ENCODE peak calls at places on chromosomes 7 and 10, in six cellular contexts. One of them, this sample, is unnamed.

GRCh38 chr10:132862485-132863420 is 76.8 kb upstream of the NKX6-2 start:
- DNase-seq in ovary: peak; percentile 5
- DNase-seq in breast epithelium: peak; percentile 48
- DNase-seq in tibial nerve: no peak
- DNase-seq in IMR-90: no peak
- DNase-seq in upper lobe of left lung: peak; percentile 10
- DNase-seq in this sample: peak; percentile 50

GRCh38 chr7:135831451-135832220 is 83.0 kb upstream of the FAM180A start:
- DNase-seq in ovary: no peak
- DNase-seq in breast epithelium: no peak
- DNase-seq in tibial nerve: no peak
- DNase-seq in IMR-90: no peak
- DNase-seq in upper lobe of left lung: no peak
- DNase-seq in this sample: no peak

GRCh38 chr7:13240349-13240748 is 552.9 kb downstream of the ARL4A start:
- DNase-seq in ovary: no peak
- DNase-seq in breast epithelium: no peak
- DNase-seq in tibial nerve: no peak
- DNase-seq in IMR-90: peak; percentile 51
- DNase-seq in upper lobe of left lung: no peak
- DNase-seq in this sample: no peak

GRCh38 chr7:133857376-133858119 is 269.6 kb upstream of the LRGUK start:
- DNase-seq in ovary: no peak
- DNase-seq in breast epithelium: no peak
- DNase-seq in tibial nerve: no peak
- DNase-seq in IMR-90: no peak
- DNase-seq in upper lobe of left lung: no peak
- DNase-seq in this sample: peak; percentile 71

GRCh38 chr10:95331596-95332130 is 40.9 kb upstream of the PDLIM1 start:
- DNase-seq in ovary: no peak
- DNase-seq in breast epithelium: no peak
- DNase-seq in tibial nerve: no peak
- DNase-seq in IMR-90: peak; percentile 38
- DNase-seq in upper lobe of left lung: no peak
- DNase-seq in this sample: no peak

GRCh38 chr10:33335800-33336605 is 1.5 kb upstream of the NRP1 start:
- DNase-seq in ovary: peak; percentile 76
- DNase-seq in breast epithelium: peak; percentile 54
- DNase-seq in tibial nerve: peak; percentile 40
- DNase-seq in IMR-90: peak; percentile 44
- DNase-seq in upper lobe of left lung: no peak
- DNase-seq in this sample: peak; percentile 82

GRCh38 chr10:99470327-99470726 is 39.9 kb upstream of the GOT1 start:
- DNase-seq in ovary: no peak
- DNase-seq in breast epithelium: no peak
- DNase-seq in tibial nerve: no peak
- DNase-seq in IMR-90: no peak
- DNase-seq in upper lobe of left lung: no peak
- DNase-seq in this sample: no peak

GRCh38 chr10:114541081-114541833 is 116.8 kb downstream of the ABLIM1 start:
- DNase-seq in ovary: peak; percentile 78
- DNase-seq in breast epithelium: no peak
- DNase-seq in tibial nerve: peak; percentile 82
- DNase-seq in IMR-90: peak; percentile 91
- DNase-seq in upper lobe of left lung: peak; percentile 43
- DNase-seq in this sample: peak; percentile 89

GRCh38 chr7:2106920-2107319 is 125.8 kb downstream of the MAD1L1 start:
- DNase-seq in ovary: no peak
- DNase-seq in breast epithelium: no peak
- DNase-seq in tibial nerve: no peak
- DNase-seq in IMR-90: peak; percentile 67
- DNase-seq in upper lobe of left lung: no peak
- DNase-seq in this sample: no peak

GRCh38 chr10:12466701-12467100 is 117.4 kb downstream of the CAMK1D start:
- DNase-seq in ovary: no peak
- DNase-seq in breast epithelium: no peak
- DNase-seq in tibial nerve: no peak
- DNase-seq in IMR-90: peak; percentile 18
- DNase-seq in upper lobe of left lung: no peak
- DNase-seq in this sample: no peak

GRCh38 chr7:90655566-90655965 is 59.4 kb downstream of the CDK14 start:
- DNase-seq in ovary: no peak
- DNase-seq in breast epithelium: no peak
- DNase-seq in tibial nerve: no peak
- DNase-seq in IMR-90: peak; percentile 94
- DNase-seq in upper lobe of left lung: no peak
- DNase-seq in this sample: no peak

GRCh38 chr10:47248436-47249090 is 51.4 kb upstream of the GDF10 start:
- DNase-seq in ovary: no peak
- DNase-seq in breast epithelium: no peak
- DNase-seq in tibial nerve: no peak
- DNase-seq in IMR-90: no peak
- DNase-seq in upper lobe of left lung: no peak
- DNase-seq in this sample: no peak

GRCh38 chr7:143407296-143408246 is 1.1 kb downstream of the EPHA1 start:
- DNase-seq in ovary: no peak
- DNase-seq in breast epithelium: no peak
- DNase-seq in tibial nerve: no peak
- DNase-seq in IMR-90: no peak
- DNase-seq in upper lobe of left lung: no peak
- DNase-seq in this sample: peak; percentile 55

GRCh38 chr10:42738669-42739068 is 43.9 kb upstream of the BMS1 start:
- DNase-seq in ovary: no peak
- DNase-seq in breast epithelium: no peak
- DNase-seq in tibial nerve: no peak
- DNase-seq in IMR-90: no peak
- DNase-seq in upper lobe of left lung: no peak
- DNase-seq in this sample: no peak

GRCh38 chr10:42732266-42732665 is 50.3 kb upstream of the BMS1 start:
- DNase-seq in ovary: no peak
- DNase-seq in breast epithelium: no peak
- DNase-seq in tibial nerve: no peak
- DNase-seq in IMR-90: no peak
- DNase-seq in upper lobe of left lung: no peak
- DNase-seq in this sample: no peak

DNA sequence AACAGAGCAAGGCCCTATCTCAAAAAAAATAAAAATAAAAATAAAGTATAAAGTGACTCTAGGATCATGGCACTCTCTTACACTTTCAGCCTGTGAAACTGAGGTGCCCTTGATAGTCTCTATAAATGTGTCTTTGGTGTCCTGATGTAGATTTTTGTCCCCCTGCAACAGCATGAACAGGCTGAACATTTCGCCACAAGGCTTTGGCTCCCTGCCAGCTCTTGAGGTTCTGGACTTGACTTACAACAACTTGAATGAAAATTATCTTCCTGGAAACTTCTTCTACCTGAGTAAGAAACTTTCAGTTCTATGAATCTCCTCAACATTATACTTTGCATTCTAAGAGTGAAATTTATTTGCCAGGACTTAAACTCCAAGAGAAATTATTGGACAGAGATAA is 48.1 kb upstream of the BMS1 start:
- DNase-seq in ovary: no peak
- DNase-seq in breast epithelium: no peak
- DNase-seq in tibial nerve: peak; percentile 24
- DNase-seq in IMR-90: no peak
- DNase-seq in upper lobe of left lung: peak; percentile 42
- DNase-seq in this sample: no peak
- H3K9me3 ChIP-seq in ovary: no peaks in the 10 kb centered on the region
- H3K9me3 ChIP-seq in breast epithelium: no peaks in the 10 kb centered on the region
- H3K9me3 ChIP-seq in tibial nerve: no peaks in the 10 kb centered on the region
- H3K9me3 ChIP-seq in IMR-90: no peaks in the 10 kb centered on the region
- H3K9me3 ChIP-seq in upper lobe of left lung: no peaks in the 10 kb centered on the region
- H3K9me3 ChIP-seq in this sample: no peaks in the 10 kb centered on the region

DNA sequence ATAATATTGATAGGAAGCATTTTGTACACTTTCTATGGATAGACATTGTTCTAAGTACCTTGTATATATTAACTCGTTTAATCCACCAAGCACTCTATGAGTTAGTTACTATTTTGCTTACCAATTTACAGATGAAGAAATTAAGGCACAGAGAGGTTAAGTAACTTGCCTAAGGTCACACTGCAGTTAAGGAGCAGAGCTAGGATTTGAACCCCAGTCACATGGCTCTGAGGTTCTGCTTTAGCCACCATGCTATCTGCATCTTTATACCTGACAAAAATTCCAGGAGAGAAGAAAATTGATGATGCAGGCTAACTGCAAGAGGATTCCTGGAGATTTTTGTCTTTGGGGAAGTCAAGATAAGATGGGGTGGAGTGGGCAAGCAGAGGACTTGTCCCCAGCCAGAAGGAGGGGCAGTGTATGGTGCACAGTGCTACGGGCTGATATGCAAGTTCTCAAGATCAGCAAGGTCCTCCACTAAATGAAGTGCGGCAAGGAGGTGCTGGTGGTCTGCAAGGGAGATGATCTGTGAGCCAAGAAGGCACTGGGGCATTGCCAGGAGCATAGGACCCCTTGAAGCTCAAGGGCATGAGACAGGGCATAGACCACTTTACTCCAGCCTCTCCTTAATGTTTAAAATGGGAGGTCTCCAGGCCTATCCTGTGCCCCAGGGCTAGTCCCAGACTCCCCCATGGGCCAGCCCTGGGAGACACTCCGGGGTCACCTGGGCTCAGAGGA is 430.6 kb downstream of the RPS24 start:
- DNase-seq in ovary: no peak
- DNase-seq in breast epithelium: no peak
- DNase-seq in tibial nerve: no peak
- DNase-seq in IMR-90: no peak
- DNase-seq in upper lobe of left lung: no peak
- DNase-seq in this sample: no peak
- TF ChIP-seq POLR2A in ovary: no peak
- TF ChIP-seq POLR2A in breast epithelium: no peak
- TF ChIP-seq POLR2A in tibial nerve: no peak
- TF ChIP-seq POLR2A in IMR-90: no peak
- TF ChIP-seq POLR2A in upper lobe of left lung: no peak
- TF ChIP-seq POLR2A in this sample: no peak

DNA sequence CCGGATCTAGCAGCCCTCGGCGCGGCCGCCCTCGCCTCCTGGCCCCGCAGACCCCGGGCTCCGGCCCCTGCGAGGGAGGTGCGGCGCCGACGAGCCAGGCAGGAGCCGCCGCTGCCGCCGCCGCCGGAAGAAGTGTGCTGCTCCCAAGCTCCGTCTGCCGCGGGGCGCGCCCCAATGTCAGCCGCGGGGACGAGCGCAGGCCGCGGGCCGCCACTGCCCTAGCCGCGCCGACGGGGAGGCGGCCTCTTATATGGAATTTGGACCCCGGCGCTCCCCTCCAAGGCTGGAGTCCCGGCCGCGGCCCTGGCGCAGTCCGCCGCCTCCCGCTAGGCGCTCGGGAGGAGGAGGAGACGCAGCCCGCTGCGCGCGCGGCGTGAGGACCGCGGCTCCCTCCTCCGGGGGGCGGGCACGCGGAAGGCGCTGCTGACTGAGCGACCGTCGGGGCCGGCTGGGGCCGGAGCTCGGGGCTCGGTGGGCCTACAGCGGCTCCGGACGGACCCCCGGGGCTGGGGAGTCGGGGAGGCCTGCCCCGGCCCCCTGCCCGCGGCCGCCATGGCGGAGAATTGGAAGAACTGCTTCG is at the start of gene TRIM8:
- DNase-seq in ovary: peak; percentile 67
- DNase-seq in breast epithelium: no peak
- DNase-seq in tibial nerve: no peak
- DNase-seq in IMR-90: no peak
- DNase-seq in upper lobe of left lung: no peak
- DNase-seq in this sample: no peak
- H3K4me1 ChIP-seq in ovary: peaks cover 17% of the 10 kb centered on the region
- H3K4me1 ChIP-seq in breast epithelium: peaks cover 30% of the 10 kb centered on the region
- H3K4me1 ChIP-seq in tibial nerve: peaks cover 27% of the 10 kb centered on the region
- H3K4me1 ChIP-seq in IMR-90: peaks cover 23% of the 10 kb centered on the region
- H3K4me1 ChIP-seq in upper lobe of left lung: peaks cover 33% of the 10 kb centered on the region
- H3K4me1 ChIP-seq in this sample: peaks cover 37% of the 10 kb centered on the region

GRCh38 chr7:157628456-157628855 is 291.7 kb downstream of the DNAJB6 start:
- DNase-seq in ovary: no peak
- DNase-seq in breast epithelium: peak; percentile 19
- DNase-seq in tibial nerve: no peak
- DNase-seq in IMR-90: no peak
- DNase-seq in upper lobe of left lung: no peak
- DNase-seq in this sample: no peak
- H3K9me3 ChIP-seq in ovary: no peaks in the 10 kb centered on the region
- H3K9me3 ChIP-seq in breast epithelium: no peaks in the 10 kb centered on the region
- H3K9me3 ChIP-seq in tibial nerve: no peaks in the 10 kb centered on the region
- H3K9me3 ChIP-seq in IMR-90: peaks cover 29% of the 10 kb centered on the region
- H3K9me3 ChIP-seq in upper lobe of left lung: no peaks in the 10 kb centered on the region
- H3K9me3 ChIP-seq in this sample: no peaks in the 10 kb centered on the region

DNA sequence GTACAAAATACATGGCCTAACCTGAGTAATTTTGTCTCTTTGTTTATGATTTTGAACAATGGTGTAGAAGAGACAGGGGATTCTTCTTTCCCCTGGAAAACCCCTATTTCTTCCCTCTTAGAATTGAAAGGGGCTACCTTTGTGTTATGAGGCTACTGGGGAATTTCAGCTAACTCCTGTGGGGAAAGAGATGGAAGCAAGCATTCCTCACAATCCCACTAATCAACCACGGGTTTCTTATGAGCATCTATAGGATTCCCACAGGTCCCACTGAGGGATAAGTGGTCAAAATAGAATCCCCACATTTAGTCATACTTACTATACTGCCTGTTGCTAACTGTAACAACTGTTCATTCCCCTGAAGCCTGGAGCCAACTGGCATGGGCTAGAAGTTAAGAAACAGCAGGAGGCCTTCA is 32.2 kb upstream of the ITGB8 start:
- DNase-seq in ovary: no peak
- DNase-seq in breast epithelium: no peak
- DNase-seq in tibial nerve: no peak
- DNase-seq in IMR-90: no peak
- DNase-seq in upper lobe of left lung: no peak
- DNase-seq in this sample: no peak
- TF ChIP-seq POLR2A in ovary: no peak
- TF ChIP-seq POLR2A in breast epithelium: no peak
- TF ChIP-seq POLR2A in tibial nerve: no peak
- TF ChIP-seq POLR2A in IMR-90: no peak
- TF ChIP-seq POLR2A in upper lobe of left lung: no peak
- TF ChIP-seq POLR2A in this sample: no peak

DNA sequence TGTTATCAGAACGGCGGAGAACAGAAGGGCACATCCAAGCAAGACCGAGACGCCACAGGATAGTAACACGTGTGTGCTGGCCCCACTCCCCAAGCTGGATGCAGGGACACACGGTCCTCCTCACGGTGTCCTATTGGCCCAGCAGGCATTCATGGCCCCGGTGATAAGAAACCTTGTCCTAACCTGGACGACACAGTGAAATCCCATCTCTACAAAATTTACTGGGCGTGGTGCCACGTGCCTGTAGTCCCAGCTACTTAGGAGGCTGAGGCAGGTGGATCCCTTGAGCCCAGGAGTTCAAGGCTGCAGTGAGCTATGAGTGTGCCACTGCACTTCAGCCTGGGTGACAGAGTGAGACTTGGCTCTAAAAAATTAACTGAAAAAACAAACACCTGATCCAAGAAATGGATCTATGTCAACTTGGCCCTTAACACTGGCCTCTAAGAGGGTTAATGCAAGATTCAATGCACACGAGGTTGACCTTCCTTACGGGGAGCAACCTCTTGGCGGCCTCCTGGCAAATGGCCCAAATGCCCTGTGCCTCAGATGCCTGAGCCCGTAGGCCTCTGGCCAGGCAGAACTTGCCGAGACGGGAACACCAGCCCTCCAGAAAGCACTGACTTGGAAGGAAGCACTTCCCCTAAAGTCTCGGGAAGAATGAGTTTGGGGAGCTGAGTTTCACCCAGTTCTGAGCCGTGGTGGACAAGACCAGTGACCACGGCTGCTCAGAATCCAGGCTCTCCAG is 72.3 kb downstream of the ZRANB1 start:
- DNase-seq in ovary: no peak
- DNase-seq in breast epithelium: no peak
- DNase-seq in tibial nerve: no peak
- DNase-seq in IMR-90: no peak
- DNase-seq in upper lobe of left lung: no peak
- DNase-seq in this sample: no peak
- H3K4me1 ChIP-seq in ovary: peaks cover 47% of the 10 kb centered on the region
- H3K4me1 ChIP-seq in breast epithelium: peaks cover 32% of the 10 kb centered on the region
- H3K4me1 ChIP-seq in tibial nerve: peaks cover 49% of the 10 kb centered on the region
- H3K4me1 ChIP-seq in IMR-90: peaks cover 3% of the 10 kb centered on the region
- H3K4me1 ChIP-seq in upper lobe of left lung: peaks cover 35% of the 10 kb centered on the region
- H3K4me1 ChIP-seq in this sample: peaks cover 58% of the 10 kb centered on the region

This sample was measured in suprapubic skin.